ENCODE peak calls at places on chromosomes 11 and 22, in five cellular contexts. One of them, this sample, is unnamed.

GRCh38 chr11:27178859-27179258 is 138.2 kb downstream of the BBOX1 start:
- DNase-seq in stimulated activated CD4-positive, alpha-beta T cell treated with anti-CD3 and anti-CD28 coated beads, Interleukin-12 subunit alpha, Interleukin-12 subunit beta, amount 100 ng/mL, for 4 hours: no peak
- DNase-seq in mammary epithelial cell: no peak
- DNase-seq in MV-4-11: no peak
- DNase-seq in NCI-H2029: no peak
- DNase-seq in this sample: no peak

GRCh38 chr11:46555269-46556054 is 38.4 kb downstream of the AMBRA1 start:
- DNase-seq in stimulated activated CD4-positive, alpha-beta T cell treated with anti-CD3 and anti-CD28 coated beads, Interleukin-12 subunit alpha, Interleukin-12 subunit beta, amount 100 ng/mL, for 4 hours: no peak
- DNase-seq in mammary epithelial cell: no peak
- DNase-seq in MV-4-11: peak; percentile 19
- DNase-seq in NCI-H2029: no peak
- DNase-seq in this sample: peak; percentile 48

GRCh38 chr11:117657801-117658200 is 139.2 kb downstream of the DSCAML1 start:
- DNase-seq in stimulated activated CD4-positive, alpha-beta T cell treated with anti-CD3 and anti-CD28 coated beads, Interleukin-12 subunit alpha, Interleukin-12 subunit beta, amount 100 ng/mL, for 4 hours: no peak
- DNase-seq in mammary epithelial cell: no peak
- DNase-seq in MV-4-11: no peak
- DNase-seq in NCI-H2029: peak; percentile 92
- DNase-seq in this sample: no peak

GRCh38 chr22:17779286-17780115 is 5.2 kb upstream of the BID start:
- DNase-seq in stimulated activated CD4-positive, alpha-beta T cell treated with anti-CD3 and anti-CD28 coated beads, Interleukin-12 subunit alpha, Interleukin-12 subunit beta, amount 100 ng/mL, for 4 hours: no peak
- DNase-seq in mammary epithelial cell: no peak
- DNase-seq in MV-4-11: no peak
- DNase-seq in NCI-H2029: no peak
- DNase-seq in this sample: no peak

GRCh38 chr22:35521358-35522264 is 19.0 kb upstream of the RASD2 start:
- DNase-seq in stimulated activated CD4-positive, alpha-beta T cell treated with anti-CD3 and anti-CD28 coated beads, Interleukin-12 subunit alpha, Interleukin-12 subunit beta, amount 100 ng/mL, for 4 hours: no peak
- DNase-seq in mammary epithelial cell: peak; percentile 38
- DNase-seq in MV-4-11: no peak
- DNase-seq in NCI-H2029: no peak
- DNase-seq in this sample: no peak

GRCh38 chr11:74932797-74933196 is 16.1 kb downstream of the XRRA1 start:
- DNase-seq in stimulated activated CD4-positive, alpha-beta T cell treated with anti-CD3 and anti-CD28 coated beads, Interleukin-12 subunit alpha, Interleukin-12 subunit beta, amount 100 ng/mL, for 4 hours: no peak
- DNase-seq in mammary epithelial cell: peak; percentile 85
- DNase-seq in MV-4-11: peak; percentile 85
- DNase-seq in NCI-H2029: no peak
- DNase-seq in this sample: no peak

GRCh38 chr11:26276798-26277424 is 55.0 kb upstream of the ANO3 start:
- DNase-seq in stimulated activated CD4-positive, alpha-beta T cell treated with anti-CD3 and anti-CD28 coated beads, Interleukin-12 subunit alpha, Interleukin-12 subunit beta, amount 100 ng/mL, for 4 hours: peak; percentile 10
- DNase-seq in mammary epithelial cell: peak; percentile 35
- DNase-seq in MV-4-11: peak; percentile 37
- DNase-seq in NCI-H2029: no peak
- DNase-seq in this sample: peak; percentile 91

GRCh38 chr11:112886707-112887370 is 74.4 kb upstream of the NCAM1 start:
- DNase-seq in stimulated activated CD4-positive, alpha-beta T cell treated with anti-CD3 and anti-CD28 coated beads, Interleukin-12 subunit alpha, Interleukin-12 subunit beta, amount 100 ng/mL, for 4 hours: no peak
- DNase-seq in mammary epithelial cell: peak; percentile 3
- DNase-seq in MV-4-11: no peak
- DNase-seq in NCI-H2029: no peak
- DNase-seq in this sample: no peak

GRCh38 chr11:37905707-37906417 is 1307.8 kb upstream of the RAG2 start:
- DNase-seq in stimulated activated CD4-positive, alpha-beta T cell treated with anti-CD3 and anti-CD28 coated beads, Interleukin-12 subunit alpha, Interleukin-12 subunit beta, amount 100 ng/mL, for 4 hours: no peak
- DNase-seq in mammary epithelial cell: peak; percentile 68
- DNase-seq in MV-4-11: no peak
- DNase-seq in NCI-H2029: no peak
- DNase-seq in this sample: peak; percentile 49

GRCh38 chr11:22189660-22190059 is 3.2 kb upstream of the ANO5 start:
- DNase-seq in stimulated activated CD4-positive, alpha-beta T cell treated with anti-CD3 and anti-CD28 coated beads, Interleukin-12 subunit alpha, Interleukin-12 subunit beta, amount 100 ng/mL, for 4 hours: no peak
- DNase-seq in mammary epithelial cell: no peak
- DNase-seq in MV-4-11: no peak
- DNase-seq in NCI-H2029: no peak
- DNase-seq in this sample: no peak

GRCh38 chr22:46769706-46770105 is 7.3 kb downstream of the TBC1D22A start:
- DNase-seq in stimulated activated CD4-positive, alpha-beta T cell treated with anti-CD3 and anti-CD28 coated beads, Interleukin-12 subunit alpha, Interleukin-12 subunit beta, amount 100 ng/mL, for 4 hours: no peak
- DNase-seq in mammary epithelial cell: no peak
- DNase-seq in MV-4-11: no peak
- DNase-seq in NCI-H2029: no peak
- DNase-seq in this sample: no peak

GRCh38 chr11:72202571-72202970 is 10.6 kb downstream of the FOLR1 start:
- DNase-seq in stimulated activated CD4-positive, alpha-beta T cell treated with anti-CD3 and anti-CD28 coated beads, Interleukin-12 subunit alpha, Interleukin-12 subunit beta, amount 100 ng/mL, for 4 hours: no peak
- DNase-seq in mammary epithelial cell: no peak
- DNase-seq in MV-4-11: no peak
- DNase-seq in NCI-H2029: no peak
- DNase-seq in this sample: no peak

GRCh38 chr22:23833017-23833795 is 5.6 kb downstream of the DERL3 start:
- DNase-seq in stimulated activated CD4-positive, alpha-beta T cell treated with anti-CD3 and anti-CD28 coated beads, Interleukin-12 subunit alpha, Interleukin-12 subunit beta, amount 100 ng/mL, for 4 hours: no peak
- DNase-seq in mammary epithelial cell: no peak
- DNase-seq in MV-4-11: no peak
- DNase-seq in NCI-H2029: no peak
- DNase-seq in this sample: no peak

GRCh38 chr22:36419912-36420882 is 32.4 kb upstream of the MYH9 start:
- DNase-seq in stimulated activated CD4-positive, alpha-beta T cell treated with anti-CD3 and anti-CD28 coated beads, Interleukin-12 subunit alpha, Interleukin-12 subunit beta, amount 100 ng/mL, for 4 hours: no peak
- DNase-seq in mammary epithelial cell: no peak
- DNase-seq in MV-4-11: no peak
- DNase-seq in NCI-H2029: no peak
- DNase-seq in this sample: no peak

GRCh38 chr11:93330446-93330984 is at the start of gene DEUP1:
- DNase-seq in stimulated activated CD4-positive, alpha-beta T cell treated with anti-CD3 and anti-CD28 coated beads, Interleukin-12 subunit alpha, Interleukin-12 subunit beta, amount 100 ng/mL, for 4 hours: no peak
- DNase-seq in mammary epithelial cell: no peak
- DNase-seq in MV-4-11: no peak
- DNase-seq in NCI-H2029: peak; percentile 75
- DNase-seq in this sample: no peak

GRCh38 chr22:39268645-39269044 is 23.9 kb upstream of the PDGFB start:
- DNase-seq in stimulated activated CD4-positive, alpha-beta T cell treated with anti-CD3 and anti-CD28 coated beads, Interleukin-12 subunit alpha, Interleukin-12 subunit beta, amount 100 ng/mL, for 4 hours: no peak
- DNase-seq in mammary epithelial cell: no peak
- DNase-seq in MV-4-11: no peak
- DNase-seq in NCI-H2029: no peak
- DNase-seq in this sample: no peak

GRCh38 chr22:37502342-37503182 is 16.4 kb upstream of the MFNG start:
- DNase-seq in stimulated activated CD4-positive, alpha-beta T cell treated with anti-CD3 and anti-CD28 coated beads, Interleukin-12 subunit alpha, Interleukin-12 subunit beta, amount 100 ng/mL, for 4 hours: no peak
- DNase-seq in mammary epithelial cell: peak; percentile 76
- DNase-seq in MV-4-11: no peak
- DNase-seq in NCI-H2029: no peak
- DNase-seq in this sample: peak; percentile 93

GRCh38 chr11:73648629-73649046 is 2.3 kb downstream of the PLEKHB1 start:
- DNase-seq in stimulated activated CD4-positive, alpha-beta T cell treated with anti-CD3 and anti-CD28 coated beads, Interleukin-12 subunit alpha, Interleukin-12 subunit beta, amount 100 ng/mL, for 4 hours: no peak
- DNase-seq in mammary epithelial cell: no peak
- DNase-seq in MV-4-11: no peak
- DNase-seq in NCI-H2029: no peak
- DNase-seq in this sample: no peak

GRCh38 chr22:49212002-49212401 is 615.7 kb downstream of the BRD1 start:
- DNase-seq in stimulated activated CD4-positive, alpha-beta T cell treated with anti-CD3 and anti-CD28 coated beads, Interleukin-12 subunit alpha, Interleukin-12 subunit beta, amount 100 ng/mL, for 4 hours: no peak
- DNase-seq in mammary epithelial cell: no peak
- DNase-seq in MV-4-11: no peak
- DNase-seq in NCI-H2029: no peak
- DNase-seq in this sample: no peak

GRCh38 chr11:12917830-12918229 is 91.3 kb upstream of the RASSF10 start:
- DNase-seq in stimulated activated CD4-positive, alpha-beta T cell treated with anti-CD3 and anti-CD28 coated beads, Interleukin-12 subunit alpha, Interleukin-12 subunit beta, amount 100 ng/mL, for 4 hours: no peak
- DNase-seq in mammary epithelial cell: no peak
- DNase-seq in MV-4-11: no peak
- DNase-seq in NCI-H2029: no peak
- DNase-seq in this sample: no peak

GRCh38 chr22:26648761-26649363 is 8.5 kb upstream of the MIAT start:
- DNase-seq in stimulated activated CD4-positive, alpha-beta T cell treated with anti-CD3 and anti-CD28 coated beads, Interleukin-12 subunit alpha, Interleukin-12 subunit beta, amount 100 ng/mL, for 4 hours: no peak
- DNase-seq in mammary epithelial cell: peak; percentile 33
- DNase-seq in MV-4-11: peak; percentile 82
- DNase-seq in NCI-H2029: no peak
- DNase-seq in this sample: no peak

GRCh38 chr11:64225608-64226506 is at the start of the genes NUDT22 and TRPT1:
- DNase-seq in stimulated activated CD4-positive, alpha-beta T cell treated with anti-CD3 and anti-CD28 coated beads, Interleukin-12 subunit alpha, Interleukin-12 subunit beta, amount 100 ng/mL, for 4 hours: peak; percentile 94
- DNase-seq in mammary epithelial cell: peak; percentile 75
- DNase-seq in MV-4-11: peak; percentile 75
- DNase-seq in NCI-H2029: peak; percentile 80
- DNase-seq in this sample: peak; percentile 94

GRCh38 chr11:69931994-69932910 is 113.0 kb upstream of the FGF3 start:
- DNase-seq in stimulated activated CD4-positive, alpha-beta T cell treated with anti-CD3 and anti-CD28 coated beads, Interleukin-12 subunit alpha, Interleukin-12 subunit beta, amount 100 ng/mL, for 4 hours: no peak
- DNase-seq in mammary epithelial cell: no peak
- DNase-seq in MV-4-11: no peak
- DNase-seq in NCI-H2029: no peak
- DNase-seq in this sample: no peak

This sample was measured in HT-29.